ENCODE peak calls at places on chromosomes 5 and 9, in nine cellular contexts. One of them, this sample, is unnamed.

GRCh38 chr5:96172436-96172835 is 210.8 kb upstream of the ELL2 start:
- DNase-seq in ecto neural progenitor cell: no peak
- DNase-seq in activated CD8-positive, alpha-beta memory T cell treated with anti-CD3 and anti-CD28 coated beads for 48 hours: no peak
- DNase-seq in fibroblast of lung: peak
- DNase-seq in COR-L47: no peak
- DNase-seq in OCI-M1: no peak
- DNase-seq in ELR: peak
- DNase-seq in mesenchymal stem cell: peak
- DNase-seq in lower leg skin: no peak
- DNase-seq in this sample: peak

GRCh38 chr9:19379697-19380046 is 364 bp downstream of the RPS6 start:
- DNase-seq in fibroblast of lung: no peak
- DNase-seq in lower leg skin: peak
- DNase-seq in OCI-M1: peak
- DNase-seq in COR-L47: peak
- DNase-seq in activated CD8-positive, alpha-beta memory T cell treated with anti-CD3 and anti-CD28 coated beads for 48 hours: no peak
- DNase-seq in mesenchymal stem cell: no peak
- DNase-seq in ELR: peak
- DNase-seq in ecto neural progenitor cell: no peak
- DNase-seq in this sample: peak

GRCh38 chr9:114192539-114192938 is 37.2 kb downstream of the COL27A1 start:
- DNase-seq in lower leg skin: no peak
- DNase-seq in fibroblast of lung: no peak
- DNase-seq in activated CD8-positive, alpha-beta memory T cell treated with anti-CD3 and anti-CD28 coated beads for 48 hours: no peak
- DNase-seq in OCI-M1: no peak
- DNase-seq in ecto neural progenitor cell: no peak
- DNase-seq in ELR: no peak
- DNase-seq in mesenchymal stem cell: no peak
- DNase-seq in COR-L47: no peak
- DNase-seq in this sample: no peak

GRCh38 chr5:151670074-151670686 is 16.5 kb downstream of the SPARC start:
- DNase-seq in activated CD8-positive, alpha-beta memory T cell treated with anti-CD3 and anti-CD28 coated beads for 48 hours: no peak
- DNase-seq in OCI-M1: no peak
- DNase-seq in COR-L47: no peak
- DNase-seq in ecto neural progenitor cell: no peak
- DNase-seq in fibroblast of lung: peak
- DNase-seq in ELR: no peak
- DNase-seq in lower leg skin: no peak
- DNase-seq in mesenchymal stem cell: peak
- DNase-seq in this sample: peak

GRCh38 chr5:82365744-82366228 is 87.6 kb upstream of the RPS23 start:
- DNase-seq in mesenchymal stem cell: peak
- DNase-seq in ELR: peak
- DNase-seq in fibroblast of lung: peak
- DNase-seq in activated CD8-positive, alpha-beta memory T cell treated with anti-CD3 and anti-CD28 coated beads for 48 hours: no peak
- DNase-seq in COR-L47: no peak
- DNase-seq in OCI-M1: no peak
- DNase-seq in lower leg skin: no peak
- DNase-seq in ecto neural progenitor cell: no peak
- DNase-seq in this sample: peak

GRCh38 chr5:171845857-171846785 is 60.5 kb downstream of the SMIM23 start:
- DNase-seq in COR-L47: no peak
- DNase-seq in fibroblast of lung: peak
- DNase-seq in mesenchymal stem cell: peak
- DNase-seq in lower leg skin: peak
- DNase-seq in ELR: peak
- DNase-seq in ecto neural progenitor cell: no peak
- DNase-seq in OCI-M1: peak
- DNase-seq in activated CD8-positive, alpha-beta memory T cell treated with anti-CD3 and anti-CD28 coated beads for 48 hours: no peak
- DNase-seq in this sample: no peak

GRCh38 chr5:131640043-131640856 is 5.2 kb upstream of the RAPGEF6 start:
- DNase-seq in COR-L47: no peak
- DNase-seq in mesenchymal stem cell: no peak
- DNase-seq in fibroblast of lung: no peak
- DNase-seq in activated CD8-positive, alpha-beta memory T cell treated with anti-CD3 and anti-CD28 coated beads for 48 hours: no peak
- DNase-seq in lower leg skin: no peak
- DNase-seq in ecto neural progenitor cell: no peak
- DNase-seq in ELR: peak
- DNase-seq in OCI-M1: peak
- DNase-seq in this sample: no peak

GRCh38 chr9:128927731-128928411 is 7.1 kb downstream of the PHYHD1 start:
- DNase-seq in activated CD8-positive, alpha-beta memory T cell treated with anti-CD3 and anti-CD28 coated beads for 48 hours: no peak
- DNase-seq in COR-L47: peak
- DNase-seq in OCI-M1: peak
- DNase-seq in ecto neural progenitor cell: peak
- DNase-seq in mesenchymal stem cell: peak
- DNase-seq in fibroblast of lung: peak
- DNase-seq in lower leg skin: no peak
- DNase-seq in ELR: peak
- DNase-seq in this sample: peak

GRCh38 chr9:131095666-131096489 is 453 bp upstream of the AIF1L start:
- DNase-seq in ecto neural progenitor cell: peak
- DNase-seq in ELR: peak
- DNase-seq in fibroblast of lung: no peak
- DNase-seq in activated CD8-positive, alpha-beta memory T cell treated with anti-CD3 and anti-CD28 coated beads for 48 hours: no peak
- DNase-seq in lower leg skin: no peak
- DNase-seq in COR-L47: peak
- DNase-seq in mesenchymal stem cell: peak
- DNase-seq in OCI-M1: peak
- DNase-seq in this sample: no peak

GRCh38 chr5:100706796-100707195 is 171.6 kb downstream of the FAM174A start:
- DNase-seq in ELR: peak
- DNase-seq in ecto neural progenitor cell: no peak
- DNase-seq in OCI-M1: peak
- DNase-seq in mesenchymal stem cell: peak
- DNase-seq in COR-L47: no peak
- DNase-seq in activated CD8-positive, alpha-beta memory T cell treated with anti-CD3 and anti-CD28 coated beads for 48 hours: no peak
- DNase-seq in fibroblast of lung: peak
- DNase-seq in lower leg skin: no peak
- DNase-seq in this sample: peak

GRCh38 chr5:8184455-8185063 is 315.6 kb downstream of the MTRR start:
- DNase-seq in OCI-M1: peak
- DNase-seq in COR-L47: peak
- DNase-seq in activated CD8-positive, alpha-beta memory T cell treated with anti-CD3 and anti-CD28 coated beads for 48 hours: no peak
- DNase-seq in mesenchymal stem cell: no peak
- DNase-seq in fibroblast of lung: peak
- DNase-seq in lower leg skin: no peak
- DNase-seq in ecto neural progenitor cell: peak
- DNase-seq in ELR: peak
- DNase-seq in this sample: no peak

This sample was measured in fibroblast of villous mesenchyme.